ENCODE peak calls at places on chromosomes 11 and 22, in six cellular contexts. P, M, R, C, I and W are unnamed samples.

GRCh38 chr22:19663821-19664325 is 50.4 kb upstream of the SEPTIN5 start:
- DNase-seq in P (no peak), M (no peak), R (peak), C (peak), I (no peak), W (no peak)

GRCh38 chr22:30767656-30768055 is 73.0 kb downstream of the OSBP2 start:
- DNase-seq in P (no peak), M (no peak), R (no peak), C (no peak), I (no peak), W (no peak)

GRCh38 chr11:35158371-35159081 is 19.6 kb downstream of the CD44 start:
- DNase-seq in P (no peak), M (no peak), R (no peak), C (peak), I (no peak), W (peak)

GRCh38 chr11:59259867-59260475 is 47.2 kb upstream of the MPEG1 start:
- DNase-seq in P (no peak), M (no peak), R (no peak), C (no peak), I (no peak), W (no peak)

GRCh38 chr11:78946945-78947914 is 372.6 kb upstream of the NARS2 start:
- DNase-seq in P (peak), M (no peak), R (no peak), C (no peak), I (no peak), W (peak)

GRCh38 chr11:20043992-20044391 is 116.3 kb downstream of the DBX1 start:
- DNase-seq in P (no peak), M (no peak), R (no peak), C (no peak), I (no peak), W (no peak)

GRCh38 chr22:40747361-40747760 is 68.1 kb downstream of the MCHR1 start:
- DNase-seq in P (no peak), M (no peak), R (no peak), C (no peak), I (no peak), W (no peak)

GRCh38 chr11:3183523-3183922 is 18.4 kb upstream of the OSBPL5 start:
- DNase-seq in P (no peak), M (no peak), R (no peak), C (no peak), I (peak), W (no peak)

GRCh38 chr11:1574256-1575242 is 2.5 kb upstream of the DUSP8 start:
- DNase-seq in P (no peak), M (peak), R (peak), C (peak), I (no peak), W (peak)

GRCh38 chr11:65307298-65308229 is 7.1 kb upstream of the CDC42EP2 start:
- DNase-seq in P (no peak), M (no peak), R (no peak), C (no peak), I (no peak), W (no peak)

GRCh38 chr11:65209711-65210360 is 28.1 kb downstream of the CAPN1 start:
- DNase-seq in P (no peak), M (no peak), R (no peak), C (no peak), I (no peak), W (no peak)

GRCh38 chr11:114440121-114440860 is 1.0 kb downstream of the REXO2 start:
- DNase-seq in P (no peak), M (no peak), R (no peak), C (no peak), I (no peak), W (no peak)

GRCh38 chr11:112227002-112227401 is 774 bp downstream of the PTS start:
- DNase-seq in P (no peak), M (no peak), R (no peak), C (no peak), I (no peak), W (peak)

GRCh38 chr22:26756675-26757293 is 99.4 kb downstream of the MIAT start:
- DNase-seq in P (no peak), M (peak), R (peak), C (peak), I (no peak), W (peak)

GRCh38 chr22:28247114-28247513 is 328.1 kb upstream of the PITPNB start:
- DNase-seq in P (no peak), M (no peak), R (no peak), C (no peak), I (no peak), W (no peak)

GRCh38 chr11:26720003-26720402 is 1.9 kb downstream of the SLC5A12 start:
- DNase-seq in P (no peak), M (no peak), R (no peak), C (no peak), I (no peak), W (peak)

GRCh38 chr11:26042113-26042512 is 289.8 kb upstream of the ANO3 start:
- DNase-seq in P (no peak), M (peak), R (no peak), C (no peak), I (peak), W (no peak)

GRCh38 chr11:97361812-97362378 is 972.1 kb downstream of the JRKL start:
- DNase-seq in P (no peak), M (no peak), R (no peak), C (no peak), I (no peak), W (peak)

GRCh38 chr11:12007769-12008737 is at the start of gene DKK3:
- DNase-seq in P (no peak), M (no peak), R (peak), C (peak), I (no peak), W (peak)

GRCh38 chr11:75269896-75270295 is 29.3 kb downstream of the TPBGL start:
- DNase-seq in P (no peak), M (no peak), R (no peak), C (peak), I (peak), W (no peak)

GRCh38 chr11:57323503-57324153 is 1.1 kb downstream of the TNKS1BP1 start:
- DNase-seq in P (no peak), M (peak), R (no peak), C (no peak), I (no peak), W (peak)

GRCh38 chr22:29692327-29692640 is 27.5 kb upstream of the CABP7 start:
- DNase-seq in P (no peak), M (no peak), R (no peak), C (no peak), I (no peak), W (no peak)

GRCh38 chr11:17267576-17267975 is 9.0 kb upstream of the NUCB2 start:
- DNase-seq in P (no peak), M (no peak), R (no peak), C (no peak), I (peak), W (peak)

GRCh38 chr11:122920579-122920978 is 38.0 kb downstream of the JHY start:
- DNase-seq in P (no peak), M (no peak), R (no peak), C (no peak), I (no peak), W (no peak)

GRCh38 chr11:46375392-46376101 is 5.9 kb upstream of the MDK start:
- DNase-seq in P (no peak), M (no peak), R (peak), C (peak), I (no peak), W (no peak)

GRCh38 chr11:126465573-126466287 is 110.2 kb downstream of the ST3GAL4 start:
- DNase-seq in P (no peak), M (peak), R (no peak), C (no peak), I (no peak), W (no peak)

GRCh38 chr11:3164138-3164539 is 971 bp downstream of the OSBPL5 start:
- DNase-seq in P (no peak), M (peak), R (peak), C (peak), I (peak), W (no peak)

GRCh38 chr11:65499713-65500261 is 942 bp downstream of the MALAT1 start:
- DNase-seq in P (no peak), M (no peak), R (no peak), C (no peak), I (no peak), W (no peak)

GRCh38 chr11:125950696-125951645 is 5.1 kb downstream of the VSIG10L2 start:
- DNase-seq in P (no peak), M (no peak), R (peak), C (peak), I (no peak), W (no peak)

GRCh38 chr22:41732096-41732772 is 32.9 kb downstream of the MEI1 start:
- DNase-seq in P (no peak), M (no peak), R (no peak), C (no peak), I (no peak), W (no peak)

GRCh38 chr11:46537851-46538295 is 56.0 kb downstream of the AMBRA1 start:
- DNase-seq in P (no peak), M (no peak), R (peak), C (peak), I (no peak), W (peak)

GRCh38 chr11:13535819-13536218 is 40.0 kb upstream of the PTH start:
- DNase-seq in P (no peak), M (no peak), R (no peak), C (no peak), I (no peak), W (no peak)

GRCh38 chr11:18203723-18204122 is 31.1 kb downstream of the MRGPRX4 start:
- DNase-seq in P (no peak), M (no peak), R (no peak), C (no peak), I (no peak), W (peak)

GRCh38 chr11:26946209-26946828 is 47.6 kb upstream of the FIBIN start:
- DNase-seq in P (no peak), M (no peak), R (no peak), C (no peak), I (no peak), W (peak)

GRCh38 chr11:72460091-72460647 is 25.8 kb upstream of the CLPB start:
- DNase-seq in P (no peak), M (no peak), R (no peak), C (no peak), I (no peak), W (no peak)

GRCh38 chr11:72456651-72457050 is 22.3 kb upstream of the CLPB start:
- DNase-seq in P (no peak), M (no peak), R (no peak), C (no peak), I (no peak), W (no peak)

GRCh38 chr11:72451836-72452376 is 17.6 kb upstream of the CLPB start:
- DNase-seq in P (no peak), M (no peak), R (no peak), C (no peak), I (no peak), W (no peak)

DNA sequence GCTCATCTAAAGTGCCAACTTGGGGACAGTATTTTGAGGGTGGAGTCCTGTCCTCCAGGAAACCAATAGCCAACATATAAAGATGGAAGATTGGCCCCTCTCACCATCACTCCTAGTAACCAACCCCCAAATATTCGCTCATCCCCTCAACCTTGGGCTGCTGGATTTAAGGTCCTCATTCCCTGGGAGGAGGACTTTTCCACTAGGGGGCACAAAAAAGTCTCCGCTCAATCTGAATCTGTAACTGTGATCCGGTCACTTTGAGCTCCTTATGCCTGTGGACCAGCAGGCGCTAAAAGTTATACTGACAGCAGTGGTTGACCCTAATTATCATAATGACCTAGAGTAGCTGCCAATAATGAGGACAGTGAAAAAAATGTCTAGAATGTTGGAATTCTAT is 20.5 kb upstream of the CLPB start:
- DNase-seq in P (no peak), M (no peak), R (no peak), C (no peak), I (no peak), W (no peak)
- TF ChIP-seq CTCF in P (no peak), M (no peak), R (no peak), C (peak), I (no peak), W (no peak)

DNA sequence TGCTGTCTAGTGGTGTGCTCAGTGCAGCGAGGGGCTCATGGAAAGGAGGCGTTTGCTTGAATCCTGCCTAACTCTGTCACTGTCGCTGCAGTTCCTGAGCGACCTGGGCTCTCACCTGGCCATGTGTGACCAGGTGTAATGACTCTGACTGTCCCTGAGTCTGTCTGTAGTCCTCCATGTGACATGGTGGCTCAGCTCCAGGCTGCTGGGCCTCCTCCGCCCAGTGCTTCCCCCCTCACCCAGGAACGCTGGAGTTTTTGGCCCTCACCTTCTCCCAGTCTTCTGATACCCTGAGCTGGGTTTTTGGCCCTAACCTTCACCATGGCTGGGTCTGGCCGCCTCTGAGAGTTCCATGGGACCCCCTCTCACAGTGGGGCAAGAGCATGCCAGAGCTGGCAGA is 20.3 kb downstream of the MICALL1 start:
- DNase-seq in P (no peak), M (no peak), R (no peak), C (no peak), I (no peak), W (no peak)
- H3K4me3 ChIP-seq in P (no peak), M (no peak), R (no peak), C (no peak), I (no peak), W (no peak)

DNA sequence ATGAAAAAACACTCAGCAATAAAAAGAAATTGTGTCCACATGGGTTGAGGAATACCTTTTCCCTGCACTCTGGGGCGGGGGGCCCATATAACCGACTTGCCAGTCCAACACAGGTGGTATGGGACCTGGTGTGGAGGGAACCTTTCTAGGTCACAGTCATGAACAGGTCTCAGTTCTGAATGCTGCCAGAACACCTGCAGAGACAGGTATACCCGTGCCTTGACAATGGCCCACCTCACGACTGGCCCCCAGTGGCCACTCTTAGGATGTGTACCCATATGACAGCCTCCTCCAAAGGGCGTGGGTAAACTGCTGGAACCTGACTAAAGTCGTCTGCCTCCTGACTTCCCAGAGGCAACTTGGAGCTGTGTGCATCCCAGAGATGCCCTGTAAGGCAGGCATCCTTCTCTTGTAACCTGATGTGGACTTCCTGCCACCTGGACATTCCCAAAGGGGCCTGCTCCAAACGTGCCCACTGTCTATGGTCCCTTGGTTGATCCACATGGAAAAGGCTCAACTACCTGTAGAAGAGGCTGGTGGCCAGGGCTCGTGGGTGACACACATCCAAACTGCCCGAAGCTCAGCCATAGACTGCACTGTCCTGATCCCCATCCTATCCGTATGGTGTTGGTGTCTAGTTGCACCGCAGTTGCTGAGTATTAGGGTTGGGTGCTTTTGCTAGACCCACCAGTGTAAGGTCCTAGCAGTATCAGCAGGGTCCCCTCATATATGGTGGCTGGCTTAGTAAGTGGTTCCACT is 859.3 kb downstream of the BRD1 start:
- DNase-seq in P (no peak), M (peak), R (no peak), C (no peak), I (peak), W (no peak)
- TF ChIP-seq CTCF in P (no peak), M (no peak), R (no peak), C (no peak), I (peak), W (no peak)

GRCh38 chr11:426851-427250 is 12.1 kb upstream of the SIGIRR start:
- DNase-seq in P (no peak), M (peak), R (no peak), C (peak), I (peak), W (no peak)
- H3K4me3 ChIP-seq in P (no peak), M (no peak), R (no peak), C (no peak), I (no peak), W (no peak)

GRCh38 chr22:23218867-23219251 is 38.5 kb downstream of the BCR start:
- DNase-seq in P (no peak), M (peak), R (peak), C (peak), I (no peak), W (no peak)
- TF ChIP-seq CTCF in P (no peak), M (no peak), R (no peak), C (no peak), I (no peak), W (no peak)

GRCh38 chr22:50674127-50674493 is 1.5 kb downstream of the SHANK3 start:
- DNase-seq in P (no peak), M (peak), R (no peak), C (no peak), I (no peak), W (no peak)

GRCh38 chr22:50674606-50675552 is 2.3 kb downstream of the SHANK3 start:
- DNase-seq in P (no peak), M (peak), R (no peak), C (no peak), I (peak), W (peak)

GRCh38 chr22:50672471-50673230 is at the start of gene SHANK3:
- DNase-seq in P (no peak), M (peak), R (peak), C (peak), I (no peak), W (no peak)

GRCh38 chr22:50672041-50672440 is 582 bp upstream of the SHANK3 start:
- DNase-seq in P (no peak), M (peak), R (no peak), C (no peak), I (no peak), W (no peak)

GRCh38 chr22:50673231-50674126 is 856 bp downstream of the SHANK3 start:
- DNase-seq in P (no peak), M (peak), R (no peak), C (no peak), I (no peak), W (no peak)
- H3K4me3 ChIP-seq in P (no peak), M (no peak), R (peak), C (peak), I (peak), W (no peak)